ENCODE peak calls at places on chromosomes 2 and 18, in six cellular contexts. T is fibroblast of pulmonary artery, I is glutamatergic neuron, W is neural progenitor cell, C is heart right ventricle, D is fibroblast of lung. Q is an unnamed sample.

GRCh38 chr2:223051580-223052375 is at the start of gene KCNE4:
- DNase-seq in D (peak; percentile 87), C (peak; percentile 36), T (peak; percentile 72), I (no peak), W (peak; percentile 17), Q (no peak)

GRCh38 chr2:241087420-241088268 is 14.4 kb downstream of the MTERF4 start:
- DNase-seq in I (no peak), D (no peak), W (no peak), C (no peak), T (no peak), Q (no peak)

GRCh38 chr2:31239842-31240198 is 5.9 kb downstream of the EHD3 start:
- DNase-seq in C (peak; percentile 62), W (no peak), T (peak; percentile 58), D (peak; percentile 56), I (no peak), Q (no peak)

GRCh38 chr2:67437132-67437531 is 40.0 kb downstream of the ETAA1 start:
- DNase-seq in T (no peak), I (no peak), W (no peak), D (no peak), C (no peak), Q (no peak)

GRCh38 chr2:147110317-147110716 is 734.5 kb upstream of the ACVR2A start:
- DNase-seq in T (no peak), D (no peak), I (no peak), W (peak; percentile 69), C (no peak), Q (no peak)

GRCh38 chr2:133879703-133880102 is 311.4 kb upstream of the NCKAP5 start:
- DNase-seq in D (no peak), I (no peak), T (no peak), W (no peak), C (no peak), Q (no peak)

GRCh38 chr2:235644191-235644590 is 150.3 kb downstream of the AGAP1 start:
- DNase-seq in W (no peak), D (no peak), I (no peak), T (no peak), C (no peak), Q (no peak)

GRCh38 chr2:39133215-39133851 is 12.5 kb upstream of the SOS1 start:
- DNase-seq in I (no peak), D (no peak), C (no peak), W (no peak), T (no peak), Q (no peak)

GRCh38 chr2:37920570-37920969 is 4.5 kb upstream of the RMDN2 start:
- DNase-seq in C (no peak), T (peak; percentile 82), I (no peak), W (no peak), D (peak; percentile 61), Q (no peak)

GRCh38 chr18:45402485-45403056 is 212.7 kb upstream of the SLC14A2 start:
- DNase-seq in D (peak; percentile 11), C (no peak), I (no peak), T (no peak), W (no peak), Q (no peak)

GRCh38 chr2:86649119-86649947 is 25.7 kb upstream of the RNF103 start:
- DNase-seq in T (no peak), D (no peak), I (no peak), C (no peak), W (no peak), Q (no peak)

GRCh38 chr2:136242687-136243277 is 124.8 kb upstream of the CXCR4 start:
- DNase-seq in T (no peak), W (no peak), D (no peak), C (no peak), I (no peak), Q (peak; percentile 81)

GRCh38 chr2:3780477-3781402 is 77.4 kb downstream of the DCDC2C start:
- DNase-seq in W (peak; percentile 76), C (peak; percentile 54), T (peak; percentile 41), D (peak; percentile 61), I (peak; percentile 76), Q (peak; percentile 85)

GRCh38 chr2:9547272-9547991 is 8.2 kb downstream of the ADAM17 start:
- DNase-seq in C (no peak), D (peak; percentile 53), W (no peak), T (peak; percentile 42), I (no peak), Q (no peak)

GRCh38 chr2:219627105-219628100 is at the start of gene SLC4A3:
- DNase-seq in I (peak; percentile 61), D (no peak), T (peak; percentile 25), W (peak; percentile 86), C (peak; percentile 55), Q (no peak)

GRCh38 chr2:12456293-12457151 is 260.2 kb upstream of the TRIB2 start:
- DNase-seq in C (peak; percentile 79), T (peak; percentile 100), I (no peak), D (peak; percentile 100), W (peak; percentile 24), Q (peak; percentile 85)

GRCh38 chr18:56645415-56646016 is 5.6 kb upstream of the WDR7 start:
- DNase-seq in T (no peak), D (peak; percentile 12), C (no peak), W (peak; percentile 4), I (no peak), Q (no peak)
- TF ChIP-seq CTCF in T (peak; percentile 51), D (peak; percentile 21), C (peak; percentile 45), W (peak; percentile 62), I (peak; percentile 73), Q (peak; percentile 68)

GRCh38 chr2:151793123-151793522 is 35.1 kb downstream of the ARL5A start:
- DNase-seq in D (no peak), I (no peak), W (no peak), T (no peak), C (no peak), Q (no peak)

GRCh38 chr2:151791545-151791944 is 36.7 kb downstream of the ARL5A start:
- DNase-seq in I (no peak), T (no peak), C (no peak), W (no peak), D (no peak), Q (no peak)

GRCh38 chr2:151795646-151796240 is 32.5 kb downstream of the ARL5A start:
- DNase-seq in W (no peak), C (no peak), D (no peak), I (no peak), T (no peak), Q (no peak)

GRCh38 chr2:151790689-151791088 is 37.5 kb downstream of the ARL5A start:
- DNase-seq in T (no peak), W (no peak), C (no peak), D (no peak), I (no peak), Q (no peak)

GRCh38 chr2:151792589-151792988 is 35.6 kb downstream of the ARL5A start:
- DNase-seq in W (peak; percentile 20), T (no peak), I (no peak), D (no peak), C (no peak), Q (no peak)
- TF ChIP-seq CTCF in W (peak; percentile 44), T (no peak), I (no peak), D (no peak), C (no peak), Q (no peak)

GRCh38 chr18:59646946-59647307 is 50.3 kb downstream of the CCBE1 start:
- DNase-seq in T (no peak), C (no peak), I (no peak), D (peak; percentile 34), W (no peak), Q (no peak)

GRCh38 chr18:59655661-59656060 is 41.6 kb downstream of the CCBE1 start:
- DNase-seq in T (no peak), W (no peak), D (no peak), I (no peak), C (no peak), Q (no peak)

GRCh38 chr18:59650266-59650820 is 46.9 kb downstream of the CCBE1 start:
- DNase-seq in D (no peak), T (no peak), I (no peak), C (no peak), W (peak; percentile 29), Q (no peak)

GRCh38 chr18:59649575-59649974 is 47.6 kb downstream of the CCBE1 start:
- DNase-seq in C (no peak), T (no peak), D (no peak), W (no peak), I (no peak), Q (no peak)

DNA sequence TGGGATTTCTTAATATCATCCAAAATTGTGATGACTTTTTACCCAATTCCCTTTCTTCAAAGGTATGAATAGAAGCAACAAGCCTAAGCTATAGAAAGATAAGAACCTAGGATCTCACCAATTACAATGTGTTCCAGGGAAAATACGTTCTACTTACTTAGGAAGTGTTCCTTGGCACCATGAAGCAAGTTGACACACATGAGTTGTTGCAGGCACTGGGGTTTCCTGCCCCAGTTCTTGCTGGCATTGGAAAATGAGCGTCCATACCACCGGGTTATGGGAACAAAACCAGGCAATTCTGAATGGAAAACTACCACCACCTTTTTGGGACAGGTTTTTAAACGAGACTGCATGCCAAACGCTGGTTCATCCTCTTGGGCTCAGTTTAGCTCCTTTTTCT is 46.2 kb downstream of the CCBE1 start:
- DNase-seq in I (no peak), T (no peak), W (no peak), C (no peak), D (no peak), Q (no peak)
- TF ChIP-seq CTCF in I (no peak), T (no peak), W (no peak), C (no peak), D (no peak), Q (no peak)

GRCh38 chr18:10437837-10438236 is 16.6 kb upstream of the APCDD1 start:
- DNase-seq in D (no peak), T (no peak), C (no peak), W (no peak), I (no peak), Q (peak; percentile 20)
- TF ChIP-seq CTCF in D (no peak), T (no peak), C (no peak), W (peak; percentile 57), I (no peak), Q (peak; percentile 22)

DNA sequence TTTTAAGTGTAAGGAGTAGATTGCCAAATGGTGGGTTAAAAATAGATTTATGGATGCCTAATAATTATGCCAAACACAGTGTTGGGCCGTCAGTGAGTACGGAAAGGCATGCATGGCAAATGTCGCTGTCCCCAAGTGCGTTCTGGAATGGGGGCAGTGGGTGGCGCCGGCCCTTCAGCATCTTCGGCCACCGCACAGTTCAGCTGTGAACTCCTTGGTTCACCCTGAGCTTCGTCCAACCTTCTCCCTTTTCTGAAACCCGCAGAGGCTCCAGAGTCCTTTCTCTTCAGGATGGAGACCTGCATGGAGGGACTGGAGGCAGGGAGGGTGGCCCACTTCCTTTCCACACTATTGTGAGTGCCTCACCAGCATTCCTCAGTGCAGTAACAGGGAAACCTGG is 74.8 kb upstream of the TXNDC2 start:
- DNase-seq in D (no peak), C (no peak), W (peak; percentile 41), T (no peak), I (no peak), Q (no peak)
- TF ChIP-seq CTCF in D (no peak), C (no peak), W (peak; percentile 47), T (no peak), I (no peak), Q (no peak)

GRCh38 chr2:111120253-111121027 is at the start of gene BCL2L11:
- DNase-seq in W (peak; percentile 97), D (peak; percentile 92), I (peak; percentile 90), C (peak; percentile 92), T (peak; percentile 94), Q (peak; percentile 89)
- TF ChIP-seq CTCF in W (peak; percentile 58), D (no peak), I (peak; percentile 20), C (no peak), T (no peak), Q (no peak)

DNA sequence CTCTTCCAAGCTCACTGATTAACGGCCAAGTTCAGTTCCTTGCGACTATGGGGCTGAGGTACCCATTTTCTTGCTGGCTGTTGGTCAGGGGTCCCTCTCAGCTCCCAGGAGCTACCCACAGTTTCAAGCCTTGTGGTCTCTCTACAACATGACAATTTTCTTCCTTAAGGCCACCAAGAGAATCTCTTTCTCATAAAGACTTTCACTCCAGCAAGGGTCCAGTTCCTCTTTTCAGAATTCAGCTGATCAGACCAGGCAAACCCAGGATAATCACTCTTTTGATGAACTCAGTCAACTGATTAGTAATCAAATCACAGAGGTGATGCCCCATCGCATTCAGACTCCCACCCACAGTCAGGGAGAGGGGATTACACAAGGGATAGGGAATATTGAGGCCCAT is 129.7 kb downstream of the IRS1 start:
- DNase-seq in C (no peak), I (no peak), D (no peak), W (no peak), T (no peak), Q (no peak)
- TF ChIP-seq CTCF in C (no peak), I (no peak), D (no peak), W (no peak), T (no peak), Q (no peak)

Q was measured in activated CD8-positive, alpha-beta T cell treated with anti-CD3 and anti-CD28 coated beads for 36 hours.